ENCODE peak calls at places on chromosome 2, in nine cellular contexts. V is cardiac fibroblast; D is GM12865; J is stimulated activated CD8-positive, alpha-beta memory T cell treated with anti-CD3 and anti-CD28 coated beads, Interleukin-12 subunit alpha, Interleukin-12 subunit beta, amount 100 ng/mL, for 4 hours; N is pancreas; U is H7; G is sigmoid colon; R is activated CD4-positive, alpha-beta T cell treated with anti-CD3 and anti-CD28 coated beads, Interleukin-2, amount 50 U/mL, for 24 hours; L is left lobe of liver. Y is an unnamed sample.

GRCh38 chr2:173323371-173323770 is 31.3 kb upstream of the CDCA7 start:
- DNase-seq in R (no peak), D (no peak), U (no peak), V (peak), G (no peak), J (no peak), L (no peak), N (no peak), Y (no peak)

GRCh38 chr2:6495466-6495865 is 370.2 kb downstream of the CMPK2 start:
- DNase-seq in D (no peak), L (no peak), J (no peak), G (no peak), U (no peak), N (no peak), R (no peak), V (no peak), Y (no peak)

GRCh38 chr2:62913311-62913710 is 137.3 kb upstream of the OTX1 start:
- DNase-seq in D (no peak), G (no peak), V (no peak), J (no peak), N (no peak), L (no peak), U (no peak), R (no peak), Y (no peak)

GRCh38 chr2:128350736-128351135 is 32.1 kb upstream of the HS6ST1 start:
- DNase-seq in R (no peak), N (no peak), G (no peak), L (no peak), U (no peak), J (no peak), D (no peak), V (no peak), Y (no peak)

GRCh38 chr2:1227289-1227900 is 185.9 kb upstream of the TPO start:
- DNase-seq in D (no peak), J (no peak), R (no peak), L (no peak), N (no peak), U (peak), G (no peak), V (peak), Y (no peak)

GRCh38 chr2:240966457-240966905 is 31.9 kb upstream of the SNED1 start:
- DNase-seq in U (peak), D (no peak), R (no peak), G (no peak), L (peak), N (no peak), V (no peak), J (no peak), Y (no peak)

GRCh38 chr2:186848873-186849578 is at the start of gene ZSWIM2:
- DNase-seq in U (peak), N (peak), V (peak), L (peak), D (peak), G (peak), J (no peak), R (no peak), Y (peak)

GRCh38 chr2:11286749-11287148 is 57.7 kb downstream of the ROCK2 start:
- DNase-seq in V (peak), G (no peak), U (no peak), N (no peak), R (no peak), J (no peak), L (no peak), D (no peak), Y (no peak)

GRCh38 chr2:101016-101415 is 54.7 kb upstream of the FAM110C start:
- DNase-seq in D (no peak), L (no peak), U (no peak), V (no peak), J (no peak), G (no peak), R (no peak), N (no peak), Y (no peak)

GRCh38 chr2:96872591-96873349 is 2.9 kb upstream of the SEMA4C start:
- DNase-seq in U (no peak), J (no peak), L (no peak), D (no peak), G (no peak), R (no peak), N (no peak), V (no peak), Y (no peak)

GRCh38 chr2:3741867-3742602 is 38.7 kb downstream of the DCDC2C start:
- DNase-seq in D (no peak), G (no peak), L (no peak), N (no peak), R (no peak), U (peak), J (no peak), V (no peak), Y (no peak)

GRCh38 chr2:62785810-62786593 is 80.5 kb downstream of the EHBP1 start:
- DNase-seq in G (no peak), N (no peak), J (no peak), U (no peak), L (no peak), V (peak), R (no peak), D (no peak), Y (no peak)

GRCh38 chr2:239828192-239828972 is 196.8 kb downstream of the NDUFA10 start:
- DNase-seq in G (peak), N (no peak), R (no peak), U (peak), J (no peak), L (no peak), V (no peak), D (no peak), Y (no peak)

GRCh38 chr2:59206361-59206760 is 965.2 kb upstream of the FANCL start:
- DNase-seq in V (no peak), D (no peak), J (no peak), L (no peak), U (no peak), R (no peak), G (no peak), N (no peak), Y (no peak)

GRCh38 chr2:167890739-167891138 is 356.7 kb downstream of the STK39 start:
- DNase-seq in R (no peak), D (no peak), L (no peak), J (no peak), U (no peak), G (no peak), V (no peak), N (no peak), Y (no peak)

GRCh38 chr2:118613742-118614141 is 233.7 kb downstream of the EN1 start:
- DNase-seq in J (no peak), R (no peak), D (no peak), N (no peak), U (no peak), V (no peak), G (no peak), L (no peak), Y (no peak)

GRCh38 chr2:39620067-39620466 is 45.6 kb upstream of the TMEM178A start:
- DNase-seq in D (peak), V (peak), U (no peak), R (peak), J (no peak), N (peak), L (peak), G (peak), Y (no peak)

GRCh38 chr2:182949572-182950189 is 83.2 kb upstream of the FRZB start:
- DNase-seq in D (no peak), U (no peak), G (no peak), J (no peak), L (no peak), V (peak), N (no peak), R (no peak), Y (no peak)

GRCh38 chr2:47127862-47128543 is 27.1 kb downstream of the STPG4 start:
- DNase-seq in J (no peak), G (no peak), D (no peak), R (no peak), L (no peak), U (no peak), V (no peak), N (no peak), Y (no peak)

GRCh38 chr2:108316194-108316880 is 27.6 kb downstream of the SULT1C2 start:
- DNase-seq in V (no peak), N (no peak), U (peak), G (no peak), J (no peak), R (no peak), D (no peak), L (no peak), Y (no peak)

GRCh38 chr2:218020966-218021535 is 18.3 kb upstream of the TNS1 start:
- DNase-seq in V (no peak), U (peak), N (peak), D (no peak), L (no peak), J (no peak), R (no peak), G (peak), Y (no peak)

GRCh38 chr2:15729709-15730544 is 138.3 kb downstream of the DDX1 start:
- DNase-seq in G (no peak), N (no peak), U (no peak), R (no peak), D (no peak), V (no peak), J (no peak), L (no peak), Y (no peak)

GRCh38 chr2:66686768-66687167 is 251.8 kb downstream of the MEIS1 start:
- DNase-seq in R (no peak), U (no peak), L (no peak), D (no peak), N (no peak), V (peak), G (no peak), J (no peak), Y (no peak)

GRCh38 chr2:26033270-26033768 is 565 bp upstream of the RAB10 start:
- DNase-seq in V (peak), U (no peak), R (peak), L (no peak), N (no peak), G (no peak), D (peak), J (no peak), Y (peak)

Y was measured in GOT3.